ENCODE peak calls at places on chromosome 1, in five cellular contexts. D, Z, A, T and Y are unnamed samples. For H3K9me3, the result is how much of the 10 kb centered on the place peaks cover.

GRCh38 chr1:82367456-82367855 is 566.7 kb downstream of the ADGRL2 start:
- DNase-seq in T (no peak), D (no peak), Z (no peak), A (no peak), Y (no peak)

GRCh38 chr1:226736908-226737818 is 1.9 kb downstream of the ITPKB start:
- DNase-seq in D (peak), A (no peak), T (peak), Z (peak), Y (peak)

GRCh38 chr1:2344121-2344681 is 47.2 kb downstream of the MORN1 start:
- DNase-seq in A (no peak), T (no peak), Z (no peak), D (no peak), Y (no peak)

GRCh38 chr1:1242461-1243080 is 4.0 kb downstream of the C1QTNF12 start:
- DNase-seq in T (no peak), Z (no peak), D (no peak), A (no peak), Y (no peak)

GRCh38 chr1:29644812-29645211 is 408.5 kb downstream of the PTPRU start:
- DNase-seq in Z (no peak), T (no peak), D (no peak), A (no peak), Y (no peak)

GRCh38 chr1:232627645-232628334 is 2.1 kb downstream of the SIPA1L2 start:
- DNase-seq in D (peak), A (no peak), Z (no peak), T (no peak), Y (peak)

GRCh38 chr1:207968521-207968944 is 57.6 kb upstream of the CD34 start:
- DNase-seq in D (no peak), A (no peak), T (no peak), Z (no peak), Y (no peak)

GRCh38 chr1:10210841-10211804 is 753 bp downstream of the KIF1B start:
- DNase-seq in Z (peak), A (peak), T (peak), D (no peak), Y (peak)

GRCh38 chr1:53341521-53341895 is 13.6 kb upstream of the LRP8 start:
- DNase-seq in D (no peak), T (no peak), A (no peak), Z (no peak), Y (no peak)

GRCh38 chr1:67830928-67831596 is 2.2 kb downstream of the GNG12 start:
- DNase-seq in T (no peak), Z (no peak), A (no peak), D (no peak), Y (no peak)

GRCh38 chr1:5235355-5235899 is 581.0 kb downstream of the AJAP1 start:
- DNase-seq in Z (no peak), T (no peak), A (no peak), D (no peak), Y (no peak)

GRCh38 chr1:23585321-23586022 is 26.2 kb upstream of the ID3 start:
- DNase-seq in A (no peak), D (no peak), Z (no peak), T (no peak), Y (no peak)

GRCh38 chr1:59878370-59878769 is 48.2 kb downstream of the CYP2J2 start:
- DNase-seq in D (no peak), Z (no peak), T (no peak), A (no peak), Y (no peak)

GRCh38 chr1:31224102-31224501 is 15.6 kb downstream of the NKAIN1 start:
- DNase-seq in A (no peak), D (no peak), T (no peak), Z (no peak), Y (no peak)
- H3K9me3 ChIP-seq in A (under half), D (under half), T (under half), Z (under half), Y (under half)

GRCh38 chr1:34762474-34763141 is 3.1 kb downstream of the GJB4 start:
- DNase-seq in T (no peak), Z (no peak), D (no peak), A (no peak), Y (no peak)
- H3K4me3 ChIP-seq in T (no peak), Z (no peak), D (no peak), A (no peak), Y (no peak)

GRCh38 chr1:113405573-113405972 is 15.3 kb downstream of the MAGI3 start:
- DNase-seq in D (no peak), A (no peak), Z (no peak), T (no peak), Y (no peak)

GRCh38 chr1:113409363-113409762 is 19.0 kb downstream of the MAGI3 start:
- DNase-seq in T (no peak), Z (no peak), D (no peak), A (no peak), Y (no peak)
- H3K9me3 ChIP-seq in T (under half), Z (under half), D (under half), A (under half), Y (under half)

GRCh38 chr1:94783342-94784264 is 36.6 kb upstream of the SLC44A3 start:
- DNase-seq in T (peak), D (no peak), A (peak), Z (peak), Y (no peak)
- H3K4me3 ChIP-seq in T (no peak), D (no peak), A (no peak), Z (no peak), Y (no peak)